ENCODE peak calls at places on chromosome 16, in four cellular contexts. J is hepatocyte, W is NCI-H1105, O is small intestine. D is an unnamed sample.

GRCh38 chr16:1932050-1933028 is 10.7 kb downstream of the MSRB1 start:
- DNase-seq in J (peak), W (no peak), O (peak), D (no peak)

GRCh38 chr16:68395806-68396205 is 52.5 kb downstream of the SMPD3 start:
- DNase-seq in O (no peak), J (no peak), W (no peak), D (no peak)

GRCh38 chr16:72014675-72015074 is 6.1 kb downstream of the DHODH start:
- DNase-seq in W (no peak), O (no peak), J (no peak), D (no peak)

GRCh38 chr16:3013491-3013951 is 798 bp downstream of the CLDN9 start:
- DNase-seq in J (no peak), W (no peak), O (no peak), D (no peak)

GRCh38 chr16:67917852-67918236 is 13.8 kb downstream of the CTRL start:
- DNase-seq in J (peak), W (no peak), O (no peak), D (no peak)

GRCh38 chr16:46482895-46483294 is 138.3 kb downstream of the SHCBP1 start:
- DNase-seq in W (peak), J (no peak), O (no peak), D (no peak)

GRCh38 chr16:21283521-21284289 is 5.6 kb upstream of the CRYM start:
- DNase-seq in W (no peak), J (peak), O (peak), D (peak)

GRCh38 chr16:12027558-12027957 is 51.0 kb downstream of the SNX29 start:
- DNase-seq in W (no peak), O (no peak), J (no peak), D (no peak)

GRCh38 chr16:57012353-57012752 is 23.0 kb downstream of the NLRC5 start:
- DNase-seq in J (no peak), O (no peak), W (no peak), D (no peak)

GRCh38 chr16:67833035-67833417 is 9.1 kb upstream of the THAP11 start:
- DNase-seq in W (no peak), J (no peak), O (peak), D (no peak)

GRCh38 chr16:27558434-27558833 is 8.5 kb downstream of the KATNIP start:
- DNase-seq in O (no peak), W (no peak), J (no peak), D (no peak)

GRCh38 chr16:19136549-19137196 is 22.9 kb downstream of the ITPRIPL2 start:
- DNase-seq in W (no peak), J (no peak), O (peak), D (no peak)

GRCh38 chr16:87361916-87362619 is 21.5 kb downstream of the FBXO31 start:
- DNase-seq in W (no peak), J (no peak), O (no peak), D (no peak)

D was measured in upper lobe of right lung.